ENCODE peak calls at places on chromosomes 16 and 17, in seven cellular contexts. P, U, T, K, W, G and C are unnamed samples.

GRCh38 chr17:1629647-1630310 is 1.1 kb upstream of the SLC43A2 start:
- DNase-seq in P (no peak), U (peak), T (peak), K (peak), W (peak), G (peak), C (no peak)

GRCh38 chr17:51298508-51299371 is 38.4 kb downstream of the UTP18 start:
- DNase-seq in P (no peak), U (peak), T (no peak), K (peak), W (peak), G (no peak), C (peak)

GRCh38 chr16:20768121-20768520 is 4.3 kb downstream of the ACSM3 start:
- DNase-seq in P (no peak), U (peak), T (no peak), K (no peak), W (no peak), G (no peak), C (no peak)

GRCh38 chr17:50396261-50397110 is 837 bp downstream of the LRRC59 start:
- DNase-seq in P (no peak), U (peak), T (no peak), K (peak), W (peak), G (no peak), C (peak)

GRCh38 chr16:3401719-3402397 is 843 bp downstream of the ZNF174 start:
- DNase-seq in P (no peak), U (no peak), T (no peak), K (peak), W (no peak), G (no peak), C (no peak)

GRCh38 chr16:12898556-12898955 is 2.8 kb upstream of the SHISA9 start:
- DNase-seq in P (no peak), U (no peak), T (no peak), K (peak), W (peak), G (no peak), C (no peak)

GRCh38 chr17:49523706-49524472 is 28.8 kb downstream of the NGFR start:
- DNase-seq in P (no peak), U (no peak), T (no peak), K (no peak), W (no peak), G (no peak), C (no peak)

GRCh38 chr17:77462101-77462500 is 321.3 kb downstream of the SEC14L1 start:
- DNase-seq in P (no peak), U (no peak), T (no peak), K (no peak), W (no peak), G (no peak), C (no peak)

GRCh38 chr17:39235555-39236221 is 9.9 kb upstream of the STAC2 start:
- DNase-seq in P (no peak), U (peak), T (no peak), K (peak), W (peak), G (no peak), C (peak)

GRCh38 chr16:19393226-19394074 is 24.2 kb upstream of the TMC5 start:
- DNase-seq in P (no peak), U (peak), T (no peak), K (no peak), W (no peak), G (no peak), C (no peak)

GRCh38 chr17:49508061-49508865 is 13.2 kb downstream of the NGFR start:
- DNase-seq in P (no peak), U (no peak), T (no peak), K (peak), W (peak), G (no peak), C (no peak)

GRCh38 chr16:78240459-78241222 is 141.2 kb downstream of the WWOX start:
- DNase-seq in P (no peak), U (no peak), T (no peak), K (no peak), W (no peak), G (no peak), C (no peak)

GRCh38 chr17:73901661-73902415 is 257.6 kb upstream of the SDK2 start:
- DNase-seq in P (no peak), U (no peak), T (peak), K (peak), W (no peak), G (no peak), C (peak)

GRCh38 chr17:27494192-27495091 is 38.2 kb downstream of the KSR1 start:
- DNase-seq in P (no peak), U (peak), T (peak), K (peak), W (no peak), G (peak), C (peak)

GRCh38 chr16:12295395-12295794 is 318.9 kb downstream of the SNX29 start:
- DNase-seq in P (no peak), U (no peak), T (no peak), K (no peak), W (no peak), G (no peak), C (no peak)